ENCODE peak calls at places on chromosomes 5 and 9, in seven cellular contexts. A is HFFc6; V is stomach; D is activated B cell treated with CpG ODN at 0.5 μM for 24 hours; H is cardiac muscle cell; P is omental fat pad; R is CD4-positive, alpha-beta T cell. K is an unnamed sample.

GRCh38 chr5:36027711-36028110 is 36.5 kb upstream of the UGT3A1 start:
- DNase-seq in V (no peak), P (no peak), D (no peak), R (no peak), H (no peak), A (no peak), K (no peak)

GRCh38 chr9:129695870-129696269 is 30.4 kb downstream of the PRRX2 start:
- DNase-seq in H (no peak), V (no peak), R (no peak), P (no peak), D (no peak), A (no peak), K (no peak)

GRCh38 chr9:573551-574410 is 267.7 kb upstream of the DMRT1 start:
- DNase-seq in V (no peak), R (no peak), D (no peak), P (no peak), H (peak), A (no peak), K (no peak)

GRCh38 chr5:180352116-180352975 is 790 bp downstream of the GFPT2 start:
- DNase-seq in H (peak), R (no peak), D (peak), V (no peak), A (no peak), P (no peak), K (no peak)

GRCh38 chr5:16411741-16412455 is 53.7 kb downstream of the ZNF622 start:
- DNase-seq in A (peak), H (no peak), V (no peak), D (no peak), P (no peak), R (no peak), K (no peak)

GRCh38 chr9:97237951-97238851 is 69.3 kb upstream of the CCDC180 start:
- DNase-seq in A (peak), H (peak), P (no peak), V (peak), R (peak), D (peak), K (peak)

GRCh38 chr5:138668451-138668850 is 84.8 kb upstream of the CTNNA1 start:
- DNase-seq in H (no peak), V (peak), A (no peak), R (peak), P (no peak), D (no peak), K (no peak)

GRCh38 chr5:16992006-16992405 is 55.9 kb upstream of the MYO10 start:
- DNase-seq in P (no peak), D (no peak), H (no peak), R (no peak), V (no peak), A (peak), K (no peak)

GRCh38 chr5:45532826-45533624 is 163.2 kb downstream of the HCN1 start:
- DNase-seq in P (no peak), D (no peak), V (no peak), A (no peak), H (no peak), R (no peak), K (no peak)

GRCh38 chr9:87167161-87167560 is 219.9 kb upstream of the GAS1 start:
- DNase-seq in P (no peak), H (no peak), V (no peak), D (no peak), A (no peak), R (no peak), K (no peak)
- TF ChIP-seq CTCF in P (no peak), H (no peak), V (no peak), D (no peak), A (no peak), R (no peak), K (no peak)

DNA sequence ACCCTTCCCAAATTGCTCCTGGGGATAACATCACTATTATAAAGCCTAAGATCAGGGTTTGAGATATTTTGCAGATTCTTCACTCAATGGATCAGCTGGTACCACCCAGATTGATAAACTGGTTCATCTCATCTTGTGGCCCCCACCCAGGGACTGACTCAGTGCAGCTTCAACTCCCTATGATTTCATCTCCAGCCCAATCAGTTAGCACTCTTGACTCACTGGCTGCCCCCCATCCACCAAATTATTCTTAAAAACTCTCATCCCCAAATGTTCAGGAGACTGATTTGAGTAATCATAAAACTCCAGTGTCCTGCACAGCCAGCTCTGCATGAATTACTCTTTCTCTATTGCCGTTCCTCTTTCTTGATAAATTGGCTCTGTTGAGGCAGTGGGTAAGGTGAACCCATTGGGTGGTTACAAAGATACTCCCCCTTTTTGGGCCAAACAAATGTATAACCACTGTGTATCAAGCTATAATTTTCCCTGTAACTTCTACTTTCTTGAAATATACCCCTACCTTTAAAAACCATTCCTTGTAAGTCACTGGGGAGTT is 263.3 kb upstream of the IL12B start:
- DNase-seq in H (no peak), R (no peak), A (no peak), V (no peak), D (no peak), P (no peak), K (no peak)
- TF ChIP-seq CTCF in H (no peak), R (no peak), A (no peak), V (no peak), D (no peak), P (no peak), K (no peak)

GRCh38 chr9:137318976-137319375 is 16.9 kb upstream of the NRARP start:
- DNase-seq in H (no peak), V (peak), D (no peak), A (no peak), P (peak), R (no peak), K (no peak)
- TF ChIP-seq CTCF in H (no peak), V (no peak), D (no peak), A (no peak), P (no peak), R (no peak), K (no peak)

GRCh38 chr5:65925601-65926275 is 637 bp upstream of the ERBIN start:
- DNase-seq in D (peak), R (peak), V (peak), P (peak), A (peak), H (peak), K (peak)
- TF ChIP-seq CTCF in D (no peak), R (no peak), V (no peak), P (no peak), A (peak), H (peak), K (peak)

GRCh38 chr9:34179528-34180138 is 790 bp downstream of the UBAP1 start:
- DNase-seq in R (no peak), H (peak), V (peak), D (no peak), A (peak), P (no peak), K (no peak)

GRCh38 chr9:34176089-34176488 is 2.8 kb upstream of the UBAP1 start:
- DNase-seq in D (no peak), A (no peak), R (no peak), P (no peak), H (no peak), V (no peak), K (no peak)

GRCh38 chr9:34177906-34178697 is 741 bp upstream of the UBAP1 start:
- DNase-seq in A (no peak), H (no peak), P (no peak), R (no peak), D (no peak), V (peak), K (no peak)

GRCh38 chr9:34178698-34179527 is at the start of gene UBAP1:
- DNase-seq in H (peak), V (peak), D (peak), P (peak), A (peak), R (peak), K (peak)
- TF ChIP-seq CTCF in H (no peak), V (no peak), D (no peak), P (no peak), A (peak), R (no peak), K (no peak)

DNA sequence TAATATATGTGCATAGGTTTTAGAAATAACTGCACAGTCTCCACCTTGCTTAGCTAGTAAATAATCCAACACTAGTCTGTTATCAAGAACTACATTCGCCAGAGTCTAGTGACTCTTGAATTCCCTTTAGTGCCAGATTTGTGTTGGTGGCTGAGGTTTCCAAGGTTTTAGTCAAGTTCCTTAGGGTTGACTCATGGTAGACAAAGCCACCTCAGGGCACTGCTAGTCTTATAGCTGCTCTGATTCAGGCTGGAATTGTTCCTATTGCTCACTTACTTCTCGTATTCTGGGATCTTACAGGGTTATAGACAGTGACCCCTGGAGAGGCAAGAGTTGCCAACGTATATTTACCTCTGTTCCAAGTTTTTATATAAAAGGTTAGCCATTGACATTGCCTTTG is 1369.8 kb upstream of the CDH9 start:
- DNase-seq in R (no peak), P (no peak), H (peak), V (no peak), D (no peak), A (no peak), K (no peak)
- TF ChIP-seq CTCF in R (no peak), P (no peak), H (no peak), V (no peak), D (no peak), A (no peak), K (no peak)

DNA sequence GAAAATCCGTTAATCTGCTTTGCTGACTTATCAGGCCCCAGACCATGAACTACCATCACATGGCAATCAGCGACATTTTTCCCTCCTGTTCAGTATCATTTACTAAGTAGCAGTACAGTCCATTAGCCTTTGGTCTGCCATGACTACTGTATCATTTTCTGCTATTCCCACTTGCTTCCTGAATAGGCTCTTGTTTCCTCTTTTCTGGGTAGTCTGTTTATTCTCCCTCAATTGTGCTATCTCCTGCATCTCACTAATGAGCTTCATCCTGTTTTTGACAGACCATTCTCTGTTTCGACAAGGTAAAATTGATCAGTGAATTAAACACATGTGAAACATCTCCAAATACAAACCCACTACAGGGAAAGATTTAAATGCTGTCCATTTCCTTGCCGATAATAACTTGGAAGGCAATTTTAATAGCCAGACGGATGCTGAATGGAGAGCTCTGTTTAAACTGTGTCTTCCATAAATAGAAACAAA is 263.5 kb upstream of the ANKRD55 start:
- DNase-seq in V (no peak), A (no peak), H (no peak), R (no peak), P (no peak), D (no peak), K (no peak)
- TF ChIP-seq CTCF in V (no peak), A (no peak), H (no peak), R (no peak), P (no peak), D (no peak), K (no peak)

K was measured in CD14-positive monocyte.